ENCODE peak calls at places on chromosomes 3 and 15, in six cellular contexts. O, I, U, N, J and P are unnamed samples.

GRCh38 chr15:70424937-70425411 is 327.3 kb upstream of the TLE3 start:
- DNase-seq in O (no peak), I (no peak), U (no peak), N (no peak), J (no peak), P (no peak)

GRCh38 chr15:69790632-69791031 is 307.1 kb downstream of the TLE3 start:
- DNase-seq in O (no peak), I (no peak), U (no peak), N (no peak), J (no peak), P (no peak)

GRCh38 chr3:156536524-156537316 is 18.2 kb downstream of the SSR3 start:
- DNase-seq in O (no peak), I (no peak), U (no peak), N (no peak), J (no peak), P (no peak)

GRCh38 chr15:98888839-98889479 is 118.6 kb downstream of the PGPEP1L start:
- DNase-seq in O (no peak), I (peak; percentile 48), U (no peak), N (no peak), J (no peak), P (peak; percentile 41)

GRCh38 chr3:146682176-146682575 is 77.0 kb upstream of the PLSCR5 start:
- DNase-seq in O (no peak), I (peak; percentile 20), U (no peak), N (no peak), J (no peak), P (peak; percentile 4)

GRCh38 chr15:31304074-31304648 is 22.5 kb upstream of the KLF13 start:
- DNase-seq in O (no peak), I (no peak), U (peak; percentile 16), N (no peak), J (no peak), P (no peak)

GRCh38 chr3:182740710-182741109 is 52.6 kb upstream of the ATP11B start:
- DNase-seq in O (no peak), I (no peak), U (no peak), N (no peak), J (no peak), P (no peak)

GRCh38 chr3:32391643-32392529 is at the start of gene CMTM7:
- DNase-seq in O (peak; percentile 80), I (peak; percentile 22), U (peak; percentile 75), N (no peak), J (peak; percentile 39), P (no peak)

GRCh38 chr3:169264711-169265110 is 398.8 kb downstream of the MECOM start:
- DNase-seq in O (peak; percentile 43), I (peak; percentile 55), U (peak; percentile 45), N (no peak), J (no peak), P (no peak)

GRCh38 chr3:64238971-64239667 is 13.9 kb upstream of the PRICKLE2 start:
- DNase-seq in O (peak; percentile 82), I (peak; percentile 96), U (peak; percentile 85), N (peak; percentile 95), J (peak; percentile 16), P (peak; percentile 95)

GRCh38 chr3:112818289-112818688 is 28.4 kb downstream of the CD200R1L start:
- DNase-seq in O (no peak), I (no peak), U (no peak), N (no peak), J (no peak), P (no peak)

GRCh38 chr3:13145826-13146642 is 72.8 kb upstream of the IQSEC1 start:
- DNase-seq in O (no peak), I (no peak), U (no peak), N (no peak), J (no peak), P (no peak)

DNA sequence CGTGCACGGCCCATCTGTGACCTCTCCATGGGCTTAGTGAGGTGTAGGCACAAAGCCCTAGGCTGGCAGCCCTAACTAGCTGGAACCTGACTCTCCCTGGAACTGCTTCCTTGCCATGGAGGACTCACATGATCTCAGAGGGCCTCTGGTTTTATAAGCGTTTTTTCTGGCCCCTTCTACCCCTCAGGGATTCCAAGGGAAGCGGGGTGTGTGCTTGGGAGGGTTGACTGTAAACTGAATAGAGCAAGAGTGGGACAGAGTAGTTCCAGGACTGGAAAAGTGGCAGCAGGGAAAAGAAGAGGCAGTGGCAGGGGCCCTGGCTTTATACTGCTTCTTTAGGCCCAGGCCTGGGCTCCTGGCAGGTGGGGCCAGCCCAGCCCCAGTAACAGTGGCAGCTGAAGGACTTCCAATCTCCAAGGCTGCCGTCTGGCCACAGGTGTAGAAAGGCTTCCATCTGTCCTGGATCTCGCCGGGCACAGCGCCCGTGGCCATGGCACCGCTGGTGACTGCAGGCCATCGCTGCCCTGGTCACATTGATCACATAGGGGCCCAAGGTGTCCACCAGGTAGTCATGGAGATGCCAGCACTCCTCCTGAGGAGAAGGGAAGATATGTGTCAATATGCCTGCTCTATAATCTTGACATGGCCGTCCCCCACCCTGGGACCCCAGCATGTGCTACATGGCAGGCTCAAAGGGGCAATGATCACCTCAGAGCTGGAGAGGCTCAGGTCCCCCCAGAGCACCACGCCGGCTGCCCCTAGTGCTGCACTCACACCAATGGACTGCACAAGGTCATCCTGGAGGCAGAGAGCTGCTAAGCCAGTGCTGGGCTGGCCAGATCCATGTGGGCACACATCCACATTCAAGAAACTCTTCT is 934 bp upstream of the IFRD2 start:
- DNase-seq in O (no peak), I (no peak), U (peak; percentile 29), N (no peak), J (no peak), P (no peak)
- H3K4me3 ChIP-seq in O (peak overlapping the region; percentile 3), I (peak overlapping the region; percentile 45), U (peak overlapping the region; percentile 99), N (peak overlapping the region; percentile 55), J (peak overlapping the region; percentile 85), P (peak overlapping the region; percentile 42)

GRCh38 chr3:179973931-179974361 is 62.8 kb downstream of the PEX5L start:
- DNase-seq in O (no peak), I (no peak), U (no peak), N (no peak), J (no peak), P (no peak)
- H3K4me3 ChIP-seq in O (no peak overlapping the region), I (no peak overlapping the region), U (no peak overlapping the region), N (no peak overlapping the region), J (no peak overlapping the region), P (no peak overlapping the region)

GRCh38 chr3:150760431-150761200 is 2.4 kb downstream of the SIAH2 start:
- DNase-seq in O (no peak), I (no peak), U (no peak), N (no peak), J (no peak), P (no peak)
- H3K4me3 ChIP-seq in O (peak overlapping the region; percentile 93), I (peak overlapping the region; percentile 91), U (peak overlapping the region; percentile 68), N (peak overlapping the region; percentile 95), J (peak overlapping the region; percentile 97), P (peak overlapping the region; percentile 78)

GRCh38 chr15:60601098-60601497 is 122.2 kb upstream of the ICE2 start:
- DNase-seq in O (no peak), I (no peak), U (no peak), N (no peak), J (no peak), P (no peak)

GRCh38 chr15:60602323-60602722 is 123.4 kb upstream of the ICE2 start:
- DNase-seq in O (no peak), I (no peak), U (no peak), N (no peak), J (no peak), P (no peak)

GRCh38 chr15:60611592-60612346 is 132.8 kb upstream of the ICE2 start:
- DNase-seq in O (peak; percentile 22), I (no peak), U (no peak), N (no peak), J (no peak), P (no peak)

GRCh38 chr15:60605879-60606304 is 127.0 kb upstream of the ICE2 start:
- DNase-seq in O (no peak), I (peak; percentile 75), U (peak; percentile 58), N (peak; percentile 27), J (no peak), P (peak; percentile 52)
- H3K4me3 ChIP-seq in O (peak overlapping the region; percentile 50), I (peak overlapping the region; percentile 6), U (peak overlapping the region; percentile 34), N (peak overlapping the region; percentile 43), J (no peak overlapping the region), P (peak overlapping the region; percentile 39)

GRCh38 chr3:135000465-135000864 is 205.4 kb downstream of the EPHB1 start:
- DNase-seq in O (no peak), I (no peak), U (no peak), N (no peak), J (no peak), P (no peak)

GRCh38 chr3:134998855-134999254 is 203.8 kb downstream of the EPHB1 start:
- DNase-seq in O (no peak), I (no peak), U (no peak), N (no peak), J (no peak), P (no peak)

GRCh38 chr3:134993011-134993410 is 198.0 kb downstream of the EPHB1 start:
- DNase-seq in O (no peak), I (no peak), U (no peak), N (no peak), J (no peak), P (no peak)

GRCh38 chr3:134992586-134992985 is 197.5 kb downstream of the EPHB1 start:
- DNase-seq in O (no peak), I (no peak), U (no peak), N (no peak), J (no peak), P (no peak)

GRCh38 chr3:134998158-134998557 is 203.1 kb downstream of the EPHB1 start:
- DNase-seq in O (no peak), I (no peak), U (no peak), N (no peak), J (no peak), P (peak; percentile 24)
- H3K4me3 ChIP-seq in O (no peak overlapping the region), I (no peak overlapping the region), U (no peak overlapping the region), N (no peak overlapping the region), J (no peak overlapping the region), P (no peak overlapping the region)